ENCODE peak calls at places on chromosome 13, in seven cellular contexts. H is amygdala; T is stimulated activated CD8-positive, alpha-beta memory T cell treated with anti-CD3 and anti-CD28 coated beads, Interleukin-7, amount 100 ng/mL, for 48 hours; V is AG08396; W is T-helper 1 cell; R is NCI-H510A treated with DMSO at 0.1 percent for 48 hours; K is fibroblast of the aortic adventitia. X is an unnamed sample.

GRCh38 chr13:33218020-33218419 is 67.5 kb downstream of the STARD13 start:
- DNase-seq in T (no peak), V (no peak), R (no peak), H (no peak), K (no peak), W (no peak), X (no peak)

GRCh38 chr13:31951215-31951678 is 80.3 kb upstream of the FRY start:
- DNase-seq in R (no peak), W (peak), T (no peak), K (peak), H (no peak), V (no peak), X (peak)

GRCh38 chr13:59914556-59914955 is 249.2 kb downstream of the DIAPH3 start:
- DNase-seq in R (no peak), H (no peak), K (peak), V (peak), T (no peak), W (no peak), X (no peak)

GRCh38 chr13:38898481-38898880 is 92.2 kb downstream of the STOML3 start:
- DNase-seq in H (no peak), R (no peak), T (no peak), V (no peak), W (no peak), K (no peak), X (no peak)

GRCh38 chr13:76983676-76984075 is 8.2 kb upstream of the CLN5 start:
- DNase-seq in W (no peak), K (no peak), R (no peak), T (no peak), V (no peak), H (no peak), X (no peak)

GRCh38 chr13:49669735-49670309 is 21.5 kb downstream of the EBPL start:
- DNase-seq in T (no peak), K (peak), W (peak), V (peak), H (peak), R (peak), X (no peak)

GRCh38 chr13:59409211-59409610 is 754.5 kb downstream of the DIAPH3 start:
- DNase-seq in T (no peak), H (peak), K (no peak), V (no peak), W (no peak), R (no peak), X (no peak)

GRCh38 chr13:30088312-30088855 is 219.0 kb downstream of the KATNAL1 start:
- DNase-seq in H (no peak), K (no peak), T (no peak), W (no peak), R (no peak), V (no peak), X (no peak)

GRCh38 chr13:96994030-96994848 is at the start of gene OXGR1:
- DNase-seq in W (no peak), H (peak), K (no peak), V (peak), T (no peak), R (no peak), X (no peak)

GRCh38 chr13:77034883-77035282 is 7.9 kb upstream of the FBXL3 start:
- DNase-seq in W (no peak), H (no peak), R (no peak), T (no peak), K (peak), V (peak), X (no peak)

GRCh38 chr13:67619346-67619745 is 389.2 kb upstream of the PCDH9 start:
- DNase-seq in H (no peak), R (no peak), K (no peak), V (no peak), T (no peak), W (no peak), X (no peak)

GRCh38 chr13:30585748-30586262 is 31.9 kb upstream of the USPL1 start:
- DNase-seq in W (no peak), T (no peak), K (peak), V (peak), H (no peak), R (no peak), X (no peak)

GRCh38 chr13:109758937-109759480 is 27.4 kb downstream of the IRS2 start:
- DNase-seq in V (no peak), W (no peak), T (no peak), K (no peak), R (no peak), H (no peak), X (no peak)

X was measured in KG1.